ENCODE peak calls at places on chromosome 7, in five cellular contexts. E is cardiac muscle cell, L is cardiac fibroblast, U is SK-N-SH, C is dorsolateral prefrontal cortex. T is an unnamed sample.

GRCh38 chr7:116588641-116589594 is 64.1 kb downstream of the CAV1 start:
- DNase-seq in E (peak; percentile 83), L (peak; percentile 82), U (peak; percentile 21), C (no peak), T (no peak)

GRCh38 chr7:116966606-116967005 is 13.3 kb downstream of the ST7 start:
- DNase-seq in E (no peak), L (no peak), U (no peak), C (no peak), T (no peak)

GRCh38 chr7:140722254-140722653 is 25.7 kb downstream of the NDUFB2 start:
- DNase-seq in E (no peak), L (no peak), U (no peak), C (no peak), T (no peak)

GRCh38 chr7:98165827-98166667 is 45.2 kb upstream of the BHLHA15 start:
- DNase-seq in E (peak; percentile 37), L (peak; percentile 44), U (peak; percentile 80), C (peak; percentile 67), T (peak; percentile 40)

GRCh38 chr7:148701414-148701813 is 2.7 kb downstream of the CUL1 start:
- DNase-seq in E (peak; percentile 30), L (peak; percentile 37), U (no peak), C (no peak), T (no peak)

GRCh38 chr7:82729172-82730030 is 285.8 kb upstream of the CACNA2D1 start:
- DNase-seq in E (peak; percentile 69), L (peak; percentile 67), U (peak; percentile 52), C (no peak), T (no peak)

GRCh38 chr7:55074008-55074499 is 55.2 kb downstream of the EGFR start:
- DNase-seq in E (peak; percentile 72), L (peak; percentile 75), U (no peak), C (no peak), T (no peak)

GRCh38 chr7:1293950-1294728 is 61.5 kb downstream of the UNCX start:
- DNase-seq in E (no peak), L (no peak), U (no peak), C (no peak), T (no peak)

GRCh38 chr7:8443871-8444756 is 10.7 kb downstream of the NXPH1 start:
- DNase-seq in E (no peak), L (no peak), U (no peak), C (no peak), T (no peak)

GRCh38 chr7:103626776-103627175 is 180.8 kb upstream of the SLC26A5 start:
- DNase-seq in E (no peak), L (no peak), U (no peak), C (no peak), T (no peak)

GRCh38 chr7:98816206-98816605 is 53.6 kb downstream of the TMEM130 start:
- DNase-seq in E (no peak), L (no peak), U (no peak), C (no peak), T (no peak)

GRCh38 chr7:132778761-132779160 is 202.5 kb upstream of the PLXNA4 start:
- DNase-seq in E (no peak), L (no peak), U (no peak), C (no peak), T (no peak)

GRCh38 chr7:129702316-129702715 is 90.8 kb downstream of the NRF1 start:
- DNase-seq in E (peak; percentile 58), L (peak; percentile 43), U (no peak), C (no peak), T (no peak)

GRCh38 chr7:98559958-98560357 is 57.1 kb upstream of the NPTX2 start:
- DNase-seq in E (no peak), L (no peak), U (no peak), C (no peak), T (no peak)

GRCh38 chr7:102044984-102045673 is 227.7 kb downstream of the CUX1 start:
- DNase-seq in E (peak; percentile 91), L (peak; percentile 90), U (peak; percentile 93), C (peak; percentile 56), T (no peak)

GRCh38 chr7:150685219-150686029 is at the start of gene GIMAP2:
- DNase-seq in E (peak; percentile 11), L (peak; percentile 10), U (no peak), C (no peak), T (no peak)

GRCh38 chr7:105830405-105831218 is 45.8 kb downstream of the ATXN7L1 start:
- DNase-seq in E (peak; percentile 89), L (peak; percentile 90), U (peak; percentile 33), C (no peak), T (no peak)

GRCh38 chr7:25735674-25736242 is 416.2 kb upstream of the NFE2L3 start:
- DNase-seq in E (no peak), L (no peak), U (no peak), C (no peak), T (no peak)

GRCh38 chr7:102063736-102064135 is 222.9 kb upstream of the SH2B2 start:
- DNase-seq in E (peak; percentile 55), L (peak; percentile 65), U (peak; percentile 63), C (no peak), T (no peak)

GRCh38 chr7:24757799-24758275 is 573 bp upstream of the GSDME start:
- DNase-seq in E (peak; percentile 58), L (peak; percentile 48), U (peak; percentile 33), C (peak; percentile 45), T (no peak)

GRCh38 chr7:17524746-17525145 is 226.3 kb downstream of the AHR start:
- DNase-seq in E (peak; percentile 40), L (peak; percentile 58), U (no peak), C (no peak), T (no peak)

GRCh38 chr7:37663693-37664092 is 19.9 kb upstream of the GPR141 start:
- DNase-seq in E (no peak), L (no peak), U (no peak), C (no peak), T (no peak)

GRCh38 chr7:121621947-121622346 is 225.8 kb upstream of the FAM3C start:
- DNase-seq in E (peak; percentile 64), L (peak; percentile 36), U (no peak), C (no peak), T (no peak)

GRCh38 chr7:66930341-66930740 is 9.3 kb downstream of the TMEM248 start:
- DNase-seq in E (peak; percentile 22), L (peak; percentile 28), U (peak; percentile 44), C (no peak), T (no peak)

GRCh38 chr7:140863867-140864266 is 60.9 kb downstream of the BRAF start:
- DNase-seq in E (no peak), L (no peak), U (no peak), C (no peak), T (no peak)

GRCh38 chr7:379456-380225 is 89.7 kb downstream of the FOXL3 start:
- DNase-seq in E (no peak), L (no peak), U (peak; percentile 42), C (peak; percentile 31), T (no peak)

GRCh38 chr7:69962077-69962855 is 364.0 kb downstream of the AUTS2 start:
- DNase-seq in E (peak; percentile 37), L (peak; percentile 17), U (peak; percentile 24), C (no peak), T (no peak)

GRCh38 chr7:101740981-101741725 is 76.3 kb upstream of the CUX1 start:
- DNase-seq in E (peak; percentile 53), L (peak; percentile 38), U (no peak), C (no peak), T (no peak)

GRCh38 chr7:94355389-94355788 is 39.3 kb upstream of the COL1A2 start:
- DNase-seq in E (peak; percentile 22), L (peak; percentile 57), U (no peak), C (no peak), T (no peak)

GRCh38 chr7:122268101-122268500 is 36.4 kb downstream of the FEZF1 start:
- DNase-seq in E (no peak), L (no peak), U (no peak), C (no peak), T (no peak)

GRCh38 chr7:45067582-45067981 is 21.2 kb downstream of the NACAD start:
- DNase-seq in E (no peak), L (no peak), U (no peak), C (no peak), T (no peak)

GRCh38 chr7:135716677-135717238 is 11.2 kb downstream of the SLC13A4 start:
- DNase-seq in E (peak; percentile 89), L (peak; percentile 91), U (peak; percentile 57), C (no peak), T (no peak)

GRCh38 chr7:41637051-41637450 is 65.8 kb downstream of the INHBA start:
- DNase-seq in E (no peak), L (no peak), U (no peak), C (no peak), T (no peak)

GRCh38 chr7:73830872-73831655 is at the start of gene CLDN4:
- DNase-seq in E (no peak), L (no peak), U (no peak), C (no peak), T (peak; percentile 81)

GRCh38 chr7:54664235-54665228 is 94.5 kb downstream of the SEC61G start:
- DNase-seq in E (peak; percentile 8), L (peak; percentile 2), U (peak; percentile 97), C (peak; percentile 83), T (peak; percentile 75)

GRCh38 chr7:1678070-1678543 is 8.0 kb downstream of the ELFN1 start:
- DNase-seq in E (no peak), L (no peak), U (no peak), C (peak; percentile 15), T (no peak)

GRCh38 chr7:48139461-48139860 is 31.8 kb upstream of the ABCA13 start:
- DNase-seq in E (peak; percentile 33), L (peak; percentile 15), U (no peak), C (no peak), T (no peak)
- TF ChIP-seq CTCF in E (peak; percentile 37), L (peak; percentile 53), U (peak; percentile 58), C (no peak), T (peak; percentile 32)

GRCh38 chr7:151877911-151878835 is 1.3 kb upstream of the PRKAG2 start:
- DNase-seq in E (no peak), L (no peak), U (peak; percentile 73), C (no peak), T (no peak)
- TF ChIP-seq CTCF in E (no peak), L (no peak), U (no peak), C (no peak), T (no peak)

DNA sequence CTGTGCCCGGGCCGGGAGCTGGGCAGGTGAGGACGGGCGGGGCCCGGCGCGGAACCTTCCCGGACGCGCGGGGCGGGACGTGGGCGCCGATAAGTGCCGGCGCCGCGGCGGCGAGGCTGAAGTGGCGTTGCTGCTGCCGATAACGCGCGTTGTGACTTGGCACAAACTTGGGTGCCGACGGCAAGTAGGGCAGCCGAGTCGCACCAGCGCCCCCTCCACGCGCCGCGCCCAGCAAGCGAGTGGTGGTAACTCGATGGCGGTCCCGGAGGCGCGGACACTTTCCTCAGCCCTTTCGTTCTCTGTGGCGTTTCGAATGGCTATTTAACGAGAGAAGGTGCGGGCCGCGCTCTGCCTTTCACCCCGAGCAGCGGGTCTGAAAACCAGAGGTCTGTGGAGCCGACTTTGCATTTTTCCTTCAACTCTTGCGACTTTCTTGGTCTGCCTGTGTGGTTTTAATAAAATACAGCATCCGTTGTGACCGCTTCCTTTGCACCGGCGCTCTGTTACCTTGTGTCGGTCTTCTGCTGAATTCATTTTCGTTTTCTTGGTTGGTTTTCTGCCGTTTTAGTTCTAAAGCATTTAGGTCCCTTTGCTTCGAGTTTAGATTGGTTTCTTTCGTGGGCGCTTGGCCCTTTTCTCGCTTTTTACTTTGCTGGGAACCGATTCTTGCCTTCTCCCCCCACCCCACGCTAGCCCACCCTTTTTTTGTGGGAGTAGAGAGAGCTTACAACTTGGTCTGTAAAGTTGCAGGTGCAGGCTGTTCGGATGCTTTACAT is 704 bp downstream of the STK17A start:
- DNase-seq in E (peak; percentile 55), L (peak; percentile 58), U (peak; percentile 76), C (peak; percentile 75), T (peak; percentile 55)
- TF ChIP-seq CTCF in E (peak; percentile 26), L (no peak), U (peak; percentile 41), C (no peak), T (peak; percentile 31)

GRCh38 chr7:51325231-51325630 is 8.6 kb upstream of the COBL start:
- DNase-seq in E (no peak), L (no peak), U (no peak), C (no peak), T (no peak)
- TF ChIP-seq CTCF in E (no peak), L (no peak), U (no peak), C (no peak), T (no peak)